ENCODE peak calls at places on chromosomes 2 and 18, in ten cellular contexts. One of them, this sample, is unnamed.

GRCh38 chr2:42928692-42929576 is 136.6 kb upstream of the HAAO start:
- DNase-seq in H9: peak
- DNase-seq in dorsolateral prefrontal cortex: no peak
- DNase-seq in upper lobe of right lung: peak
- DNase-seq in GM12878: no peak
- DNase-seq in GM13976: no peak
- DNase-seq in fibroblast of villous mesenchyme: peak
- DNase-seq in AG09309: no peak
- DNase-seq in AG10803: peak
- DNase-seq in esophagus squamous epithelium: no peak
- DNase-seq in this sample: no peak

GRCh38 chr2:15943378-15943851 is 3.1 kb downstream of the MYCN start:
- DNase-seq in H9: peak
- DNase-seq in dorsolateral prefrontal cortex: peak
- DNase-seq in upper lobe of right lung: no peak
- DNase-seq in GM12878: no peak
- DNase-seq in GM13976: peak
- DNase-seq in fibroblast of villous mesenchyme: no peak
- DNase-seq in AG09309: no peak
- DNase-seq in AG10803: no peak
- DNase-seq in esophagus squamous epithelium: no peak
- DNase-seq in this sample: no peak

GRCh38 chr2:229715895-229716507 is 1.6 kb upstream of the DNER start:
- DNase-seq in H9: peak
- DNase-seq in dorsolateral prefrontal cortex: peak
- DNase-seq in upper lobe of right lung: no peak
- DNase-seq in GM12878: no peak
- DNase-seq in GM13976: no peak
- DNase-seq in fibroblast of villous mesenchyme: no peak
- DNase-seq in AG09309: no peak
- DNase-seq in AG10803: no peak
- DNase-seq in esophagus squamous epithelium: no peak
- DNase-seq in this sample: no peak

GRCh38 chr2:212451786-212452200 is 86.8 kb downstream of the ERBB4 start:
- DNase-seq in H9: no peak
- DNase-seq in dorsolateral prefrontal cortex: no peak
- DNase-seq in upper lobe of right lung: no peak
- DNase-seq in GM12878: no peak
- DNase-seq in GM13976: no peak
- DNase-seq in fibroblast of villous mesenchyme: peak
- DNase-seq in AG09309: peak
- DNase-seq in AG10803: peak
- DNase-seq in esophagus squamous epithelium: no peak
- DNase-seq in this sample: no peak

GRCh38 chr2:235543851-235544686 is 50.2 kb downstream of the AGAP1 start:
- DNase-seq in H9: no peak
- DNase-seq in dorsolateral prefrontal cortex: no peak
- DNase-seq in upper lobe of right lung: peak
- DNase-seq in GM12878: no peak
- DNase-seq in GM13976: no peak
- DNase-seq in fibroblast of villous mesenchyme: no peak
- DNase-seq in AG09309: no peak
- DNase-seq in AG10803: no peak
- DNase-seq in esophagus squamous epithelium: no peak
- DNase-seq in this sample: peak

GRCh38 chr2:8453904-8454302 is 228.0 kb upstream of the ID2 start:
- DNase-seq in H9: no peak
- DNase-seq in dorsolateral prefrontal cortex: no peak
- DNase-seq in upper lobe of right lung: no peak
- DNase-seq in GM12878: no peak
- DNase-seq in GM13976: no peak
- DNase-seq in fibroblast of villous mesenchyme: no peak
- DNase-seq in AG09309: no peak
- DNase-seq in AG10803: peak
- DNase-seq in esophagus squamous epithelium: no peak
- DNase-seq in this sample: no peak

GRCh38 chr2:166126014-166126639 is 1.7 kb downstream of the SCN1A start:
- DNase-seq in H9: no peak
- DNase-seq in dorsolateral prefrontal cortex: no peak
- DNase-seq in upper lobe of right lung: peak
- DNase-seq in GM12878: no peak
- DNase-seq in GM13976: no peak
- DNase-seq in fibroblast of villous mesenchyme: peak
- DNase-seq in AG09309: peak
- DNase-seq in AG10803: peak
- DNase-seq in esophagus squamous epithelium: no peak
- DNase-seq in this sample: no peak

GRCh38 chr2:53403836-53404413 is 363.7 kb upstream of the CHAC2 start:
- DNase-seq in H9: no peak
- DNase-seq in dorsolateral prefrontal cortex: no peak
- DNase-seq in upper lobe of right lung: no peak
- DNase-seq in GM12878: no peak
- DNase-seq in GM13976: no peak
- DNase-seq in fibroblast of villous mesenchyme: peak
- DNase-seq in AG09309: peak
- DNase-seq in AG10803: peak
- DNase-seq in esophagus squamous epithelium: no peak
- DNase-seq in this sample: no peak

GRCh38 chr18:45850021-45850420 is 24.5 kb downstream of the SIGLEC15 start:
- DNase-seq in H9: peak
- DNase-seq in dorsolateral prefrontal cortex: no peak
- DNase-seq in upper lobe of right lung: no peak
- DNase-seq in GM12878: peak
- DNase-seq in GM13976: no peak
- DNase-seq in fibroblast of villous mesenchyme: no peak
- DNase-seq in AG09309: no peak
- DNase-seq in AG10803: no peak
- DNase-seq in esophagus squamous epithelium: no peak
- DNase-seq in this sample: no peak

GRCh38 chr2:157898591-157898996 is 22.5 kb upstream of the ACVR1 start:
- DNase-seq in H9: no peak
- DNase-seq in dorsolateral prefrontal cortex: peak
- DNase-seq in upper lobe of right lung: no peak
- DNase-seq in GM12878: no peak
- DNase-seq in GM13976: no peak
- DNase-seq in fibroblast of villous mesenchyme: peak
- DNase-seq in AG09309: peak
- DNase-seq in AG10803: peak
- DNase-seq in esophagus squamous epithelium: no peak
- DNase-seq in this sample: no peak

GRCh38 chr2:43100362-43100882 is 126.0 kb downstream of the ZFP36L2 start:
- DNase-seq in H9: no peak
- DNase-seq in dorsolateral prefrontal cortex: no peak
- DNase-seq in upper lobe of right lung: no peak
- DNase-seq in GM12878: no peak
- DNase-seq in GM13976: no peak
- DNase-seq in fibroblast of villous mesenchyme: no peak
- DNase-seq in AG09309: no peak
- DNase-seq in AG10803: no peak
- DNase-seq in esophagus squamous epithelium: no peak
- DNase-seq in this sample: no peak

GRCh38 chr2:139281124-139281523 is 500.9 kb upstream of the NXPH2 start:
- DNase-seq in H9: no peak
- DNase-seq in dorsolateral prefrontal cortex: no peak
- DNase-seq in upper lobe of right lung: no peak
- DNase-seq in GM12878: no peak
- DNase-seq in GM13976: no peak
- DNase-seq in fibroblast of villous mesenchyme: no peak
- DNase-seq in AG09309: no peak
- DNase-seq in AG10803: no peak
- DNase-seq in esophagus squamous epithelium: no peak
- DNase-seq in this sample: no peak

GRCh38 chr2:169585673-169586072 is 1.5 kb downstream of the PPIG start:
- DNase-seq in H9: no peak
- DNase-seq in dorsolateral prefrontal cortex: no peak
- DNase-seq in upper lobe of right lung: no peak
- DNase-seq in GM12878: no peak
- DNase-seq in GM13976: no peak
- DNase-seq in fibroblast of villous mesenchyme: no peak
- DNase-seq in AG09309: no peak
- DNase-seq in AG10803: no peak
- DNase-seq in esophagus squamous epithelium: no peak
- DNase-seq in this sample: no peak

GRCh38 chr2:233974530-233975071 is 57.4 kb downstream of the TRPM8 start:
- DNase-seq in H9: no peak
- DNase-seq in dorsolateral prefrontal cortex: peak
- DNase-seq in upper lobe of right lung: no peak
- DNase-seq in GM12878: no peak
- DNase-seq in GM13976: no peak
- DNase-seq in fibroblast of villous mesenchyme: peak
- DNase-seq in AG09309: peak
- DNase-seq in AG10803: peak
- DNase-seq in esophagus squamous epithelium: no peak
- DNase-seq in this sample: no peak

GRCh38 chr2:177161741-177162440 is 50.7 kb upstream of the HNRNPA3 start:
- DNase-seq in H9: no peak
- DNase-seq in dorsolateral prefrontal cortex: no peak
- DNase-seq in upper lobe of right lung: no peak
- DNase-seq in GM12878: no peak
- DNase-seq in GM13976: no peak
- DNase-seq in fibroblast of villous mesenchyme: peak
- DNase-seq in AG09309: no peak
- DNase-seq in AG10803: peak
- DNase-seq in esophagus squamous epithelium: no peak
- DNase-seq in this sample: no peak

GRCh38 chr18:10591891-10592290 is 66.1 kb downstream of the NAPG start:
- DNase-seq in H9: no peak
- DNase-seq in dorsolateral prefrontal cortex: no peak
- DNase-seq in upper lobe of right lung: no peak
- DNase-seq in GM12878: no peak
- DNase-seq in GM13976: no peak
- DNase-seq in fibroblast of villous mesenchyme: no peak
- DNase-seq in AG09309: no peak
- DNase-seq in AG10803: no peak
- DNase-seq in esophagus squamous epithelium: no peak
- DNase-seq in this sample: no peak

GRCh38 chr2:152647417-152648010 is 69.7 kb downstream of the PRPF40A start:
- DNase-seq in H9: no peak
- DNase-seq in dorsolateral prefrontal cortex: peak
- DNase-seq in upper lobe of right lung: peak
- DNase-seq in GM12878: no peak
- DNase-seq in GM13976: no peak
- DNase-seq in fibroblast of villous mesenchyme: peak
- DNase-seq in AG09309: no peak
- DNase-seq in AG10803: peak
- DNase-seq in esophagus squamous epithelium: no peak
- DNase-seq in this sample: no peak

GRCh38 chr2:25341031-25341727 is 546 bp downstream of the DNMT3A start:
- DNase-seq in H9: no peak
- DNase-seq in dorsolateral prefrontal cortex: no peak
- DNase-seq in upper lobe of right lung: no peak
- DNase-seq in GM12878: no peak
- DNase-seq in GM13976: peak
- DNase-seq in fibroblast of villous mesenchyme: no peak
- DNase-seq in AG09309: no peak
- DNase-seq in AG10803: no peak
- DNase-seq in esophagus squamous epithelium: no peak
- DNase-seq in this sample: no peak

GRCh38 chr2:218435003-218435982 is 16.4 kb downstream of the VIL1 start:
- DNase-seq in H9: no peak
- DNase-seq in dorsolateral prefrontal cortex: no peak
- DNase-seq in upper lobe of right lung: peak
- DNase-seq in GM12878: no peak
- DNase-seq in GM13976: no peak
- DNase-seq in fibroblast of villous mesenchyme: peak
- DNase-seq in AG09309: no peak
- DNase-seq in AG10803: peak
- DNase-seq in esophagus squamous epithelium: no peak
- DNase-seq in this sample: no peak

GRCh38 chr2:2825516-2826208 is 494.6 kb upstream of the MYT1L start:
- DNase-seq in H9: peak
- DNase-seq in dorsolateral prefrontal cortex: no peak
- DNase-seq in upper lobe of right lung: no peak
- DNase-seq in GM12878: no peak
- DNase-seq in GM13976: no peak
- DNase-seq in fibroblast of villous mesenchyme: no peak
- DNase-seq in AG09309: no peak
- DNase-seq in AG10803: no peak
- DNase-seq in esophagus squamous epithelium: no peak
- DNase-seq in this sample: no peak

GRCh38 chr18:37210781-37211180 is 354.8 kb downstream of the CELF4 start:
- DNase-seq in H9: no peak
- DNase-seq in dorsolateral prefrontal cortex: no peak
- DNase-seq in upper lobe of right lung: no peak
- DNase-seq in GM12878: no peak
- DNase-seq in GM13976: no peak
- DNase-seq in fibroblast of villous mesenchyme: no peak
- DNase-seq in AG09309: no peak
- DNase-seq in AG10803: no peak
- DNase-seq in esophagus squamous epithelium: no peak
- DNase-seq in this sample: no peak

GRCh38 chr18:37207343-37207742 is 358.3 kb downstream of the CELF4 start:
- DNase-seq in H9: no peak
- DNase-seq in dorsolateral prefrontal cortex: no peak
- DNase-seq in upper lobe of right lung: no peak
- DNase-seq in GM12878: no peak
- DNase-seq in GM13976: no peak
- DNase-seq in fibroblast of villous mesenchyme: no peak
- DNase-seq in AG09309: no peak
- DNase-seq in AG10803: no peak
- DNase-seq in esophagus squamous epithelium: no peak
- DNase-seq in this sample: no peak
- TF ChIP-seq CTCF in H9: peak
- TF ChIP-seq CTCF in dorsolateral prefrontal cortex: no peak
- TF ChIP-seq CTCF in upper lobe of right lung: no peak
- TF ChIP-seq CTCF in GM12878: no peak
- TF ChIP-seq CTCF in GM13976: no peak
- TF ChIP-seq CTCF in fibroblast of villous mesenchyme: no peak
- TF ChIP-seq CTCF in AG09309: no peak
- TF ChIP-seq CTCF in AG10803: no peak
- TF ChIP-seq CTCF in esophagus squamous epithelium: no peak
- TF ChIP-seq CTCF in this sample: no peak

GRCh38 chr2:48205137-48205798 is 299.0 kb upstream of the FBXO11 start:
- DNase-seq in H9: no peak
- DNase-seq in dorsolateral prefrontal cortex: peak
- DNase-seq in upper lobe of right lung: no peak
- DNase-seq in GM12878: peak
- DNase-seq in GM13976: peak
- DNase-seq in fibroblast of villous mesenchyme: peak
- DNase-seq in AG09309: no peak
- DNase-seq in AG10803: no peak
- DNase-seq in esophagus squamous epithelium: no peak
- DNase-seq in this sample: no peak
- TF ChIP-seq CTCF in H9: peak
- TF ChIP-seq CTCF in dorsolateral prefrontal cortex: peak
- TF ChIP-seq CTCF in upper lobe of right lung: no peak
- TF ChIP-seq CTCF in GM12878: peak
- TF ChIP-seq CTCF in GM13976: no peak
- TF ChIP-seq CTCF in fibroblast of villous mesenchyme: peak
- TF ChIP-seq CTCF in AG09309: no peak
- TF ChIP-seq CTCF in AG10803: no peak
- TF ChIP-seq CTCF in esophagus squamous epithelium: no peak
- TF ChIP-seq CTCF in this sample: peak

GRCh38 chr2:189439342-189439741 is 1.9 kb upstream of the WDR75 start:
- DNase-seq in H9: no peak
- DNase-seq in dorsolateral prefrontal cortex: no peak
- DNase-seq in upper lobe of right lung: no peak
- DNase-seq in GM12878: no peak
- DNase-seq in GM13976: no peak
- DNase-seq in fibroblast of villous mesenchyme: no peak
- DNase-seq in AG09309: no peak
- DNase-seq in AG10803: no peak
- DNase-seq in esophagus squamous epithelium: no peak
- DNase-seq in this sample: no peak
- TF ChIP-seq CTCF in H9: peak
- TF ChIP-seq CTCF in dorsolateral prefrontal cortex: no peak
- TF ChIP-seq CTCF in upper lobe of right lung: no peak
- TF ChIP-seq CTCF in GM12878: no peak
- TF ChIP-seq CTCF in GM13976: no peak
- TF ChIP-seq CTCF in fibroblast of villous mesenchyme: peak
- TF ChIP-seq CTCF in AG09309: peak
- TF ChIP-seq CTCF in AG10803: peak
- TF ChIP-seq CTCF in esophagus squamous epithelium: no peak
- TF ChIP-seq CTCF in this sample: peak

GRCh38 chr18:48649231-48649630 is 110.4 kb downstream of the CTIF start:
- DNase-seq in H9: peak
- DNase-seq in dorsolateral prefrontal cortex: no peak
- DNase-seq in upper lobe of right lung: no peak
- DNase-seq in GM12878: no peak
- DNase-seq in GM13976: no peak
- DNase-seq in fibroblast of villous mesenchyme: no peak
- DNase-seq in AG09309: no peak
- DNase-seq in AG10803: no peak
- DNase-seq in esophagus squamous epithelium: no peak
- DNase-seq in this sample: no peak
- TF ChIP-seq CTCF in H9: peak
- TF ChIP-seq CTCF in dorsolateral prefrontal cortex: no peak
- TF ChIP-seq CTCF in upper lobe of right lung: no peak
- TF ChIP-seq CTCF in GM12878: no peak
- TF ChIP-seq CTCF in GM13976: no peak
- TF ChIP-seq CTCF in fibroblast of villous mesenchyme: no peak
- TF ChIP-seq CTCF in AG09309: no peak
- TF ChIP-seq CTCF in AG10803: no peak
- TF ChIP-seq CTCF in esophagus squamous epithelium: no peak
- TF ChIP-seq CTCF in this sample: peak